ENCODE peak calls at places on chromosome 18, in six cellular contexts. Q, X, G, U, O and I are unnamed samples.

GRCh38 chr18:71815305-71815704 is 728.8 kb downstream of the CBLN2 start:
- DNase-seq in Q (no peak), X (no peak), G (no peak), U (no peak), O (no peak), I (no peak)

GRCh38 chr18:48639772-48640432 is 101.1 kb downstream of the CTIF start:
- DNase-seq in Q (no peak), X (no peak), G (no peak), U (peak; percentile 23), O (no peak), I (no peak)

GRCh38 chr18:48699761-48700160 is 160.9 kb downstream of the CTIF start:
- DNase-seq in Q (no peak), X (no peak), G (no peak), U (no peak), O (no peak), I (no peak)

GRCh38 chr18:63617049-63617995 is 26.7 kb downstream of the SERPINB4 start:
- DNase-seq in Q (no peak), X (no peak), G (no peak), U (no peak), O (no peak), I (no peak)

GRCh38 chr18:77822552-77823138 is 573.0 kb downstream of the GALR1 start:
- DNase-seq in Q (no peak), X (no peak), G (no peak), U (no peak), O (no peak), I (no peak)

GRCh38 chr18:44733754-44734465 is 53.2 kb downstream of the SETBP1 start:
- DNase-seq in Q (no peak), X (no peak), G (no peak), U (no peak), O (no peak), I (no peak)

GRCh38 chr18:75066936-75067335 is 142.0 kb downstream of the PTGR3 start:
- DNase-seq in Q (no peak), X (no peak), G (no peak), U (no peak), O (no peak), I (no peak)

GRCh38 chr18:48797841-48798255 is 152.9 kb downstream of the SMAD7 start:
- DNase-seq in Q (no peak), X (no peak), G (no peak), U (no peak), O (no peak), I (no peak)

GRCh38 chr18:48922801-48923730 is 27.7 kb downstream of the SMAD7 start:
- DNase-seq in Q (no peak), X (no peak), G (no peak), U (peak; percentile 63), O (no peak), I (no peak)

GRCh38 chr18:59005266-59005665 is 134.4 kb upstream of the SEC11C start:
- DNase-seq in Q (no peak), X (peak; percentile 33), G (no peak), U (no peak), O (no peak), I (peak; percentile 43)

GRCh38 chr18:35289293-35290069 is 548 bp downstream of the ZSCAN30 start:
- DNase-seq in Q (peak; percentile 4), X (no peak), G (no peak), U (peak; percentile 44), O (no peak), I (no peak)

GRCh38 chr18:48913201-48913600 is 37.6 kb downstream of the SMAD7 start:
- DNase-seq in Q (no peak), X (no peak), G (no peak), U (no peak), O (no peak), I (no peak)

GRCh38 chr18:47930086-47930843 is at the start of gene SMAD2:
- DNase-seq in Q (peak; percentile 87), X (peak; percentile 77), G (peak; percentile 60), U (peak; percentile 79), O (no peak), I (peak; percentile 44)

GRCh38 chr18:56851774-56852173 is 200.6 kb downstream of the WDR7 start:
- DNase-seq in Q (no peak), X (no peak), G (no peak), U (no peak), O (peak; percentile 17), I (no peak)

GRCh38 chr18:76448262-76449109 is 46.6 kb downstream of the ZNF516 start:
- DNase-seq in Q (no peak), X (no peak), G (no peak), U (no peak), O (no peak), I (no peak)

GRCh38 chr18:43073771-43074170 is 41.7 kb downstream of the RIT2 start:
- DNase-seq in Q (no peak), X (no peak), G (no peak), U (no peak), O (no peak), I (no peak)

GRCh38 chr18:35155403-35156117 is 85.3 kb upstream of the ZNF397 start:
- DNase-seq in Q (peak; percentile 47), X (no peak), G (no peak), U (no peak), O (no peak), I (no peak)

GRCh38 chr18:44938396-44939036 is 257.8 kb downstream of the SETBP1 start:
- DNase-seq in Q (no peak), X (no peak), G (no peak), U (no peak), O (no peak), I (no peak)

GRCh38 chr18:7575465-7576026 is 8.4 kb downstream of the PTPRM start:
- DNase-seq in Q (no peak), X (no peak), G (no peak), U (no peak), O (no peak), I (no peak)

GRCh38 chr18:66724664-66725356 is 120.9 kb upstream of the CDH19 start:
- DNase-seq in Q (peak; percentile 81), X (no peak), G (no peak), U (no peak), O (no peak), I (no peak)

GRCh38 chr18:832085-832681 is 20.1 kb upstream of the YES1 start:
- DNase-seq in Q (peak; percentile 91), X (no peak), G (peak; percentile 29), U (peak; percentile 80), O (no peak), I (no peak)

GRCh38 chr18:61216086-61216485 is 117.1 kb upstream of the CDH20 start:
- DNase-seq in Q (no peak), X (no peak), G (no peak), U (no peak), O (no peak), I (no peak)

GRCh38 chr18:35407871-35408481 is 30.8 kb upstream of the ZNF396 start:
- DNase-seq in Q (peak; percentile 69), X (no peak), G (peak; percentile 63), U (peak; percentile 65), O (no peak), I (peak; percentile 30)

GRCh38 chr18:49666045-49666444 is 104.2 kb downstream of the LIPG start:
- DNase-seq in Q (no peak), X (no peak), G (no peak), U (no peak), O (no peak), I (no peak)

GRCh38 chr18:3596324-3597158 is 146.6 kb downstream of the TGIF1 start:
- DNase-seq in Q (peak; percentile 88), X (no peak), G (no peak), U (peak; percentile 93), O (no peak), I (no peak)
- H3K9ac ChIP-seq in Q (peak overlapping the region; percentile 96), X (no peak overlapping the region), G (peak overlapping the region; percentile 95), U (peak overlapping the region; percentile 12), O (peak overlapping the region; percentile 41), I (peak overlapping the region; percentile 1)

GRCh38 chr18:8619041-8619440 is 9.8 kb downstream of the RAB12 start:
- DNase-seq in Q (no peak), X (no peak), G (no peak), U (no peak), O (no peak), I (no peak)
- H3K4me1 ChIP-seq in Q (peaks cover 30% of the 10 kb centered on the region), X (peaks cover 13% of the 10 kb centered on the region), G (peaks cover 16% of the 10 kb centered on the region), U (peaks cover 12% of the 10 kb centered on the region), O (peaks cover 8% of the 10 kb centered on the region), I (peaks cover 4% of the 10 kb centered on the region)

GRCh38 chr18:22427797-22428549 is 10.3 kb upstream of the CTAGE1 start:
- DNase-seq in Q (no peak), X (no peak), G (no peak), U (no peak), O (no peak), I (no peak)

GRCh38 chr18:22420649-22421048 is 2.9 kb upstream of the CTAGE1 start:
- DNase-seq in Q (no peak), X (no peak), G (no peak), U (no peak), O (no peak), I (no peak)

GRCh38 chr18:22428672-22429071 is 11.0 kb upstream of the CTAGE1 start:
- DNase-seq in Q (no peak), X (no peak), G (no peak), U (no peak), O (no peak), I (no peak)

GRCh38 chr18:22422909-22423548 is 5.3 kb upstream of the CTAGE1 start:
- DNase-seq in Q (no peak), X (no peak), G (no peak), U (no peak), O (no peak), I (no peak)

DNA sequence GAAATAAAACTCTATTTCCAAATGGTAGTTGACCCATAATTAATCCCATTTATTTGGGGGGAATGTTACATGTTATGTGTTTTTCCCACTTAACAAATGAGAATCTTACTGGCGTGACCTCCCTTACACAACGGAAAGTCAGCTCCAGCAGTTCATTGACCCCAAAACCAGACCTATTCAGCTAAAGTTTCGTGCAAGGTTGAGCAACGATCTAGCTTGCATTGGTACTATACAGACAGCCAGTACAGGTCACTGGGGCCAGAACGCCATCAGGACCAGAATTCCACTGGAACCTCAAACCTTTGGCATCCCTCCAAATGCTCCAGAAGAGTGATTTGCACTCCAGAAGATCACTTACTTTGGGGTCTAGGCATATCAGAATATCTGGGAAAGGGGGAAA is 6.8 kb upstream of the CTAGE1 start:
- DNase-seq in Q (no peak), X (no peak), G (no peak), U (no peak), O (no peak), I (no peak)
- TF ChIP-seq ZNF274 in Q (no peak), X (no peak), G (no peak), U (no peak), O (no peak), I (no peak)

DNA sequence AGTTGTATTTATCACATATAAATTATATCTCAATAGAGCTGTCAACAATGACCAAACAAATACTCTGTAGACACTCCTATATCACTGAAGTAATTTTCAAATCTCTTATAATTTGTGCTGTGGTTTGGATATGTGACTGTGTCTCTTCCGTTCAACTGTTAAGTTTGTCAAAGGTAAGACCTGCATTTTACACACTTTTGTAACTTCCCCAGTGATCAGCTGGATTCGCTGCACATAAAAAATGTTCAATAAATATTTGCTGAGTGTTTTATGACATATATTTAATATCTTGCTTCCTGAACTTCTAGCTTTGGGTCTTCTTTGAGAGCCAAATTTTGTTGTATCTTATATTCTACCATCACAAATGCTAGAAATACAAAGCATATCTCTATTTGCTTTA is 57.3 kb upstream of the ROCK1 start:
- DNase-seq in Q (no peak), X (no peak), G (no peak), U (no peak), O (no peak), I (no peak)
- H3K9ac ChIP-seq in Q (no peak overlapping the region), X (no peak overlapping the region), G (no peak overlapping the region), U (no peak overlapping the region), O (no peak overlapping the region), I (no peak overlapping the region)

GRCh38 chr18:55466789-55467188 is 121.2 kb downstream of the TCF4 start:
- DNase-seq in Q (no peak), X (no peak), G (no peak), U (no peak), O (no peak), I (no peak)
- H3K4me1 ChIP-seq in Q (no peaks in the 10 kb centered on the region), X (peaks cover 10% of the 10 kb centered on the region), G (no peaks in the 10 kb centered on the region), U (no peaks in the 10 kb centered on the region), O (no peaks in the 10 kb centered on the region), I (no peaks in the 10 kb centered on the region)